ENCODE peak calls at places on chromosomes 5 and 9, in five cellular contexts. One of them, this sample, is unnamed. For H3K4me1, the result is how much of the 10 kb centered on the place peaks cover.

GRCh38 chr9:98652302-98652701 is 56.4 kb downstream of the GABBR2 start:
- DNase-seq in IMR-90: no peak
- DNase-seq in BE2C: no peak
- DNase-seq in fibroblast of lung: no peak
- DNase-seq in heart left ventricle: no peak
- DNase-seq in this sample: no peak

GRCh38 chr5:64165160-64165499 is 513 bp upstream of the RNF180 start:
- DNase-seq in fibroblast of lung: peak
- DNase-seq in IMR-90: no peak
- DNase-seq in heart left ventricle: no peak
- DNase-seq in BE2C: no peak
- DNase-seq in this sample: no peak

GRCh38 chr5:64635056-64635686 is 55.1 kb upstream of the SHISAL2B start:
- DNase-seq in heart left ventricle: no peak
- DNase-seq in fibroblast of lung: peak
- DNase-seq in IMR-90: peak
- DNase-seq in BE2C: no peak
- DNase-seq in this sample: peak

GRCh38 chr5:78879541-78879940 is 105.6 kb downstream of the ARSB start:
- DNase-seq in BE2C: no peak
- DNase-seq in fibroblast of lung: no peak
- DNase-seq in heart left ventricle: no peak
- DNase-seq in IMR-90: no peak
- DNase-seq in this sample: no peak

GRCh38 chr5:38607396-38607795 is 51.0 kb upstream of the LIFR start:
- DNase-seq in IMR-90: peak
- DNase-seq in heart left ventricle: no peak
- DNase-seq in BE2C: no peak
- DNase-seq in fibroblast of lung: peak
- DNase-seq in this sample: no peak

GRCh38 chr9:89435315-89435823 is 62.5 kb downstream of the SEMA4D start:
- DNase-seq in heart left ventricle: peak
- DNase-seq in BE2C: no peak
- DNase-seq in fibroblast of lung: no peak
- DNase-seq in IMR-90: no peak
- DNase-seq in this sample: no peak

GRCh38 chr5:164187780-164188179 is 682.4 kb downstream of the MAT2B start:
- DNase-seq in fibroblast of lung: peak
- DNase-seq in BE2C: no peak
- DNase-seq in heart left ventricle: no peak
- DNase-seq in IMR-90: no peak
- DNase-seq in this sample: no peak

GRCh38 chr5:91384671-91385430 is 1.7 kb upstream of the ARRDC3 start:
- DNase-seq in heart left ventricle: no peak
- DNase-seq in BE2C: peak
- DNase-seq in IMR-90: peak
- DNase-seq in fibroblast of lung: peak
- DNase-seq in this sample: peak

GRCh38 chr5:61949054-61949679 is 356.8 kb upstream of the KIF2A start:
- DNase-seq in BE2C: no peak
- DNase-seq in heart left ventricle: no peak
- DNase-seq in IMR-90: no peak
- DNase-seq in fibroblast of lung: no peak
- DNase-seq in this sample: no peak

GRCh38 chr5:126527892-126528291 is 67.1 kb downstream of the ALDH7A1 start:
- DNase-seq in fibroblast of lung: peak
- DNase-seq in heart left ventricle: no peak
- DNase-seq in BE2C: no peak
- DNase-seq in IMR-90: peak
- DNase-seq in this sample: no peak

GRCh38 chr9:111928342-111928720 is 31.7 kb downstream of the UGCG start:
- DNase-seq in IMR-90: peak
- DNase-seq in BE2C: no peak
- DNase-seq in heart left ventricle: no peak
- DNase-seq in fibroblast of lung: peak
- DNase-seq in this sample: no peak

GRCh38 chr9:79221084-79221483 is 350.7 kb upstream of the TLE4 start:
- DNase-seq in heart left ventricle: no peak
- DNase-seq in BE2C: peak
- DNase-seq in IMR-90: peak
- DNase-seq in fibroblast of lung: peak
- DNase-seq in this sample: peak

GRCh38 chr5:27144456-27144855 is 106.1 kb upstream of the CDH9 start:
- DNase-seq in IMR-90: no peak
- DNase-seq in heart left ventricle: no peak
- DNase-seq in BE2C: no peak
- DNase-seq in fibroblast of lung: no peak
- DNase-seq in this sample: no peak

GRCh38 chr9:98568234-98568922 is 140.4 kb downstream of the GABBR2 start:
- DNase-seq in fibroblast of lung: no peak
- DNase-seq in heart left ventricle: no peak
- DNase-seq in IMR-90: no peak
- DNase-seq in BE2C: no peak
- DNase-seq in this sample: no peak

GRCh38 chr9:125674981-125675973 is 31.7 kb downstream of the MAPKAP1 start:
- DNase-seq in BE2C: no peak
- DNase-seq in heart left ventricle: no peak
- DNase-seq in fibroblast of lung: peak
- DNase-seq in IMR-90: peak
- DNase-seq in this sample: peak

GRCh38 chr5:127762412-127762811 is 59.2 kb downstream of the CCDC192 start:
- DNase-seq in BE2C: no peak
- DNase-seq in heart left ventricle: no peak
- DNase-seq in fibroblast of lung: no peak
- DNase-seq in IMR-90: no peak
- DNase-seq in this sample: no peak

GRCh38 chr9:82781965-82782392 is 281.0 kb downstream of the RASEF start:
- DNase-seq in fibroblast of lung: peak
- DNase-seq in heart left ventricle: no peak
- DNase-seq in IMR-90: no peak
- DNase-seq in BE2C: no peak
- DNase-seq in this sample: no peak

GRCh38 chr5:147659166-147659929 is 123.2 kb downstream of the JAKMIP2 start:
- DNase-seq in IMR-90: no peak
- DNase-seq in BE2C: no peak
- DNase-seq in fibroblast of lung: no peak
- DNase-seq in heart left ventricle: no peak
- DNase-seq in this sample: no peak

GRCh38 chr9:133276001-133276884 is 1.2 kb upstream of the ABO start:
- DNase-seq in IMR-90: no peak
- DNase-seq in fibroblast of lung: no peak
- DNase-seq in BE2C: no peak
- DNase-seq in heart left ventricle: no peak
- DNase-seq in this sample: no peak

GRCh38 chr5:117249086-117249815 is 674.6 kb upstream of the SEMA6A start:
- DNase-seq in heart left ventricle: no peak
- DNase-seq in IMR-90: no peak
- DNase-seq in BE2C: no peak
- DNase-seq in fibroblast of lung: no peak
- DNase-seq in this sample: no peak

GRCh38 chr5:148788636-148789035 is 37.8 kb upstream of the ADRB2 start:
- DNase-seq in fibroblast of lung: peak
- DNase-seq in BE2C: no peak
- DNase-seq in heart left ventricle: no peak
- DNase-seq in IMR-90: peak
- DNase-seq in this sample: no peak

DNA sequence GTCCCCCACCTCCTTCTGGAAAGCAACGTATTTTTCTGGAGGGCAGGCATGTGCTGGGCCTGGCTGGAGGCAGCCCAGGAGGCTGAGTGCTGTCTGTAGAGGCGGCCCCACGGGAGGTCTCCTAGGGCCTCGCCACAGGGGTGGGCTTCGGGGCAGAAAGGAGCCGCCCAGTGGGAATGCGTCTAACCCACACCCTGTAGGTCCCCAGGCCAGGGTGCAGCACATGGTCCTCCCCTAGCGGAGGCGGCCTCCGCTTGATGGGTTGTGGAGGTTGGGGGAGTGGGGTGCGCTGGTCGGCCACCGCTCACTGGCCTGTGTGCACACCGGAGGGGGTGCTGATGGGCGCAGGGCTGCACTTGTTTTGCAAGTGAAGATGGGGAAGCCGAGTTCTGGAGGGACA is 48.3 kb upstream of the UBAC1 start:
- DNase-seq in BE2C: no peak
- DNase-seq in fibroblast of lung: no peak
- DNase-seq in heart left ventricle: peak
- DNase-seq in IMR-90: no peak
- DNase-seq in this sample: no peak
- H3K4me1 ChIP-seq in BE2C: under half
- H3K4me1 ChIP-seq in fibroblast of lung: under half
- H3K4me1 ChIP-seq in heart left ventricle: under half
- H3K4me1 ChIP-seq in IMR-90: under half
- H3K4me1 ChIP-seq in this sample: under half

DNA sequence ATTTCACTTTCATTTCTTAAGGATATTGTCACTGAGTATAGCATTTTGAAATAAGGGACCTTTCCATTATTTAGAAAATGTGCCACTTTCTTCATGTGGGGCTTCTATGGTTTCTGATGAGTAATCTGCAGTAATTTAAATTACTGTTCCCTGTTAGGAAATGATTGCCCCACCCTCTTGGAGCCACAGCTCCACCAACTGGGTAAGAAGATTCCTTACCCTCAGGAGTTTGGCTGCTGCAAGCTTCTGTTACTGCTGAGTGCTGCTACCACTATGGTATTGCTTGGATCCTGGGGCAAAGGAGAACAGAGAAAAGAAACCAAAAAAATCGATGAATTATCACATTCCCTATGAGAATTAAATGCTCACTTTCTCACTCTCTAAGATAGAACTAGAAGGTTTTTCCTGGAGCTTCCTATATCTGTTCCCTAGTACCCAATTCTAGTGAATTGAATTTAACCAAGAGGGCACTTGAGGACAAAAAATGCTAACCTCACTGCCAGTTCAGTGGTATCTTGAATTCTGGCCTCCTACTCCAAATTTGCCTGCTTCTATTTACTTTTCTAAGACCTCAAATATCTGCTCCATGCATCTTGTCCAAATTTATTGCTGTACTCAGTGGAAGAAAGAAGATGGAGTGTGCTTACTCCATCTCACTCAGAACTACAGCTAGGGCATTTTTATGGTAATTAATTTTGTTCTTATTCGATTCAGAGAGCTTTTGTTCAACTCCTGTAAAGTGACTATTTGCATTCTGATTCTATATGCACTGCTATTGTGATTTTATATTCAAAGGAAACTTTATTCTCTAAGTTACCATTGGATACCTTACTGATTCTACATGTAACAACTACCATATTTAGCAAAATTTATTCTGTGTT is 2111.4 kb downstream of the MAT2B start:
- DNase-seq in fibroblast of lung: peak
- DNase-seq in BE2C: no peak
- DNase-seq in heart left ventricle: no peak
- DNase-seq in IMR-90: peak
- DNase-seq in this sample: no peak
- TF ChIP-seq CTCF in fibroblast of lung: peak
- TF ChIP-seq CTCF in BE2C: no peak
- TF ChIP-seq CTCF in heart left ventricle: no peak
- TF ChIP-seq CTCF in IMR-90: peak
- TF ChIP-seq CTCF in this sample: no peak

DNA sequence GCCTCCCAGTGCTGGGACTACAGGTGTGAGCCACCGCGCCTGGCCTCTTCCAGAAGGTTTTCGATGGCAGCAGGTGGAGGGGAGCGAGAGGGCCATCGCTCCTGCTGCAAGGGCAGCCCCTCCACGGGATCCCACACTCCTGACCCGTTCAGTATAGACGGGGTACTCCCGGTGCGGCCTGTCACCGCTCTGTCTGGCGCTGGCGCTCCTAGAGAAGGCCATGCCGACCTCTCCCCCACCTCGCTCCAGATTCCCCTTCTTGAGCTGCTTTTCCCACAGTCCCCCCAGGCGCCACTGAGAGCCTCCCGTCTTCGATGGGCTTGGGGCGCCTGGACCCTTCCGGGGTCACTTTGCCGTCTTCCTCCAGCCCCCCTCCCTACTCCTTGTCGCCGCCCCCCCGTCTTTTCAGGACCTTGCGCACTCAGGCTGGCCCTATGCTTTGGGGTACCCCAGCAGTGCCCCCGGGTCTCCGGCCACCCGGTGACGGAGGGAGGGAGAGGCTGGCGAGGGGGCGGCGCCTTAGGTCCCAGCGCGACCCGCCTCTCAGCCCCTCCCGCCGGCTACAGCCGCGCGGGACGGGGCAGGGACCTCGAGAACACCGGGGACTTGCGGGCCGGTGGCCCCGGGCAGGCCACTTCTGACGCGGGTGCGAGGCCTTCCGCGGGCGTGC is 4.2 kb upstream of the SQSTM1 start:
- DNase-seq in fibroblast of lung: no peak
- DNase-seq in IMR-90: no peak
- DNase-seq in heart left ventricle: peak
- DNase-seq in BE2C: no peak
- DNase-seq in this sample: no peak
- H3K4me3 ChIP-seq in fibroblast of lung: no peak
- H3K4me3 ChIP-seq in IMR-90: no peak
- H3K4me3 ChIP-seq in heart left ventricle: peak
- H3K4me3 ChIP-seq in BE2C: peak
- H3K4me3 ChIP-seq in this sample: peak

GRCh38 chr9:5635390-5635789 is 6.5 kb downstream of the RIC1 start:
- DNase-seq in fibroblast of lung: no peak
- DNase-seq in heart left ventricle: no peak
- DNase-seq in BE2C: no peak
- DNase-seq in IMR-90: no peak
- DNase-seq in this sample: no peak
- H3K4me1 ChIP-seq in fibroblast of lung: under half
- H3K4me1 ChIP-seq in heart left ventricle: under half
- H3K4me1 ChIP-seq in BE2C: under half
- H3K4me1 ChIP-seq in IMR-90: under half
- H3K4me1 ChIP-seq in this sample: under half

DNA sequence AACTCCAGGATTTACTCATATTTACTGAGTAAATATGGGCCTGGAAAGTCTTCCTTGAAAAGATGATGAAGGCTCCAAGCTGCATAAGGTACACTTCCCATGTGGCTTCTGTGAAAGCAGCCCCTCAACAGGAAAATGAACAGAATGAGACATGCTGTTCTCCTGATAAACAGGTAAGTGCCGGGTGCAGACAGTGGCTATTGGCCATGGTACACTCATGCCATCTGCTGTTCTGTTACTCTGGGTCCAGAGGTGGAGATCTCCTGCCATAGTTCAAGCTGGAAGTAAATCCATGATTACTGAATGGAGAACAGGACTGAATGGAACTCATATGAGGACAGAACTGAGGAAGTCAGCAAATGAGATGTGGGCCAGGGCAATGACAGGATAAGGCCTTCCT is 103.6 kb downstream of the SLIT3 start:
- DNase-seq in BE2C: no peak
- DNase-seq in fibroblast of lung: no peak
- DNase-seq in heart left ventricle: no peak
- DNase-seq in IMR-90: no peak
- DNase-seq in this sample: no peak
- TF ChIP-seq CTCF in BE2C: peak
- TF ChIP-seq CTCF in fibroblast of lung: no peak
- TF ChIP-seq CTCF in heart left ventricle: peak
- TF ChIP-seq CTCF in IMR-90: no peak
- TF ChIP-seq CTCF in this sample: peak

GRCh38 chr5:14032944-14033343 is 88.5 kb upstream of the DNAH5 start:
- DNase-seq in IMR-90: peak
- DNase-seq in BE2C: no peak
- DNase-seq in fibroblast of lung: peak
- DNase-seq in heart left ventricle: no peak
- DNase-seq in this sample: peak
- H3K4me3 ChIP-seq in IMR-90: no peak
- H3K4me3 ChIP-seq in BE2C: no peak
- H3K4me3 ChIP-seq in fibroblast of lung: no peak
- H3K4me3 ChIP-seq in heart left ventricle: no peak
- H3K4me3 ChIP-seq in this sample: no peak